ENCODE peak calls at places on chromosome 20, in seven cellular contexts. One of them, this sample, is unnamed.

GRCh38 chr20:38180781-38181180 is 15.7 kb upstream of the TGM2 start:
- DNase-seq in body of pancreas: no peak
- DNase-seq in tibial artery: no peak
- DNase-seq in AG04450: no peak
- DNase-seq in stomach: no peak
- DNase-seq in A673: no peak
- DNase-seq in CD8-positive, alpha-beta T cell: no peak
- DNase-seq in this sample: no peak

GRCh38 chr20:32125511-32125910 is 16.0 kb downstream of the TM9SF4 start:
- DNase-seq in body of pancreas: no peak
- DNase-seq in tibial artery: no peak
- DNase-seq in AG04450: no peak
- DNase-seq in stomach: no peak
- DNase-seq in A673: no peak
- DNase-seq in CD8-positive, alpha-beta T cell: no peak
- DNase-seq in this sample: no peak

GRCh38 chr20:53515749-53516148 is 77.9 kb downstream of the ZNF217 start:
- DNase-seq in body of pancreas: no peak
- DNase-seq in tibial artery: no peak
- DNase-seq in AG04450: no peak
- DNase-seq in stomach: no peak
- DNase-seq in A673: peak; percentile 30
- DNase-seq in CD8-positive, alpha-beta T cell: no peak
- DNase-seq in this sample: no peak

GRCh38 chr20:32017711-32018251 is 7.5 kb downstream of the CCM2L start:
- DNase-seq in body of pancreas: peak; percentile 76
- DNase-seq in tibial artery: no peak
- DNase-seq in AG04450: no peak
- DNase-seq in stomach: peak; percentile 72
- DNase-seq in A673: no peak
- DNase-seq in CD8-positive, alpha-beta T cell: peak; percentile 68
- DNase-seq in this sample: no peak

GRCh38 chr20:59945175-59945574 is 5.0 kb downstream of the FAM217B start:
- DNase-seq in body of pancreas: no peak
- DNase-seq in tibial artery: no peak
- DNase-seq in AG04450: no peak
- DNase-seq in stomach: no peak
- DNase-seq in A673: peak; percentile 14
- DNase-seq in CD8-positive, alpha-beta T cell: no peak
- DNase-seq in this sample: no peak

GRCh38 chr20:31749223-31749622 is 10.1 kb downstream of the TPX2 start:
- DNase-seq in body of pancreas: no peak
- DNase-seq in tibial artery: no peak
- DNase-seq in AG04450: no peak
- DNase-seq in stomach: no peak
- DNase-seq in A673: no peak
- DNase-seq in CD8-positive, alpha-beta T cell: no peak
- DNase-seq in this sample: no peak

GRCh38 chr20:58895796-58896180 is 43.3 kb downstream of the GNAS start:
- DNase-seq in body of pancreas: no peak
- DNase-seq in tibial artery: no peak
- DNase-seq in AG04450: no peak
- DNase-seq in stomach: no peak
- DNase-seq in A673: no peak
- DNase-seq in CD8-positive, alpha-beta T cell: no peak
- DNase-seq in this sample: no peak

GRCh38 chr20:1946762-1947534 is 46.9 kb downstream of the PDYN start:
- DNase-seq in body of pancreas: peak; percentile 41
- DNase-seq in tibial artery: peak; percentile 37
- DNase-seq in AG04450: no peak
- DNase-seq in stomach: peak; percentile 29
- DNase-seq in A673: no peak
- DNase-seq in CD8-positive, alpha-beta T cell: no peak
- DNase-seq in this sample: peak; percentile 70

GRCh38 chr20:49505518-49505917 is 23.1 kb upstream of the KCNB1 start:
- DNase-seq in body of pancreas: no peak
- DNase-seq in tibial artery: no peak
- DNase-seq in AG04450: no peak
- DNase-seq in stomach: no peak
- DNase-seq in A673: peak; percentile 70
- DNase-seq in CD8-positive, alpha-beta T cell: no peak
- DNase-seq in this sample: no peak

GRCh38 chr20:49724637-49725606 is 11.2 kb upstream of the B4GALT5 start:
- DNase-seq in body of pancreas: peak; percentile 35
- DNase-seq in tibial artery: peak; percentile 70
- DNase-seq in AG04450: no peak
- DNase-seq in stomach: no peak
- DNase-seq in A673: no peak
- DNase-seq in CD8-positive, alpha-beta T cell: no peak
- DNase-seq in this sample: no peak

GRCh38 chr20:43448748-43449535 is 8.8 kb upstream of the SRSF6 start:
- DNase-seq in body of pancreas: peak; percentile 54
- DNase-seq in tibial artery: no peak
- DNase-seq in AG04450: no peak
- DNase-seq in stomach: peak; percentile 51
- DNase-seq in A673: peak; percentile 72
- DNase-seq in CD8-positive, alpha-beta T cell: peak; percentile 39
- DNase-seq in this sample: no peak

GRCh38 chr20:47453167-47453782 is 48.4 kb upstream of the NCOA3 start:
- DNase-seq in body of pancreas: no peak
- DNase-seq in tibial artery: no peak
- DNase-seq in AG04450: peak; percentile 68
- DNase-seq in stomach: no peak
- DNase-seq in A673: no peak
- DNase-seq in CD8-positive, alpha-beta T cell: no peak
- DNase-seq in this sample: peak; percentile 70

GRCh38 chr20:38307371-38308046 is 3.6 kb downstream of the BPI start:
- DNase-seq in body of pancreas: no peak
- DNase-seq in tibial artery: no peak
- DNase-seq in AG04450: no peak
- DNase-seq in stomach: no peak
- DNase-seq in A673: no peak
- DNase-seq in CD8-positive, alpha-beta T cell: no peak
- DNase-seq in this sample: no peak

GRCh38 chr20:34562643-34563042 is 4.1 kb downstream of the MAP1LC3A start:
- DNase-seq in body of pancreas: no peak
- DNase-seq in tibial artery: no peak
- DNase-seq in AG04450: no peak
- DNase-seq in stomach: no peak
- DNase-seq in A673: no peak
- DNase-seq in CD8-positive, alpha-beta T cell: no peak
- DNase-seq in this sample: no peak

GRCh38 chr20:1331801-1332453 is 3.0 kb upstream of the SDCBP2 start:
- DNase-seq in body of pancreas: peak; percentile 10
- DNase-seq in tibial artery: no peak
- DNase-seq in AG04450: no peak
- DNase-seq in stomach: no peak
- DNase-seq in A673: no peak
- DNase-seq in CD8-positive, alpha-beta T cell: no peak
- DNase-seq in this sample: no peak

GRCh38 chr20:44833437-44833836 is 23.1 kb upstream of the RIMS4 start:
- DNase-seq in body of pancreas: no peak
- DNase-seq in tibial artery: no peak
- DNase-seq in AG04450: no peak
- DNase-seq in stomach: no peak
- DNase-seq in A673: no peak
- DNase-seq in CD8-positive, alpha-beta T cell: no peak
- DNase-seq in this sample: no peak

GRCh38 chr20:11128131-11128831 is 454.5 kb upstream of the JAG1 start:
- DNase-seq in body of pancreas: no peak
- DNase-seq in tibial artery: no peak
- DNase-seq in AG04450: no peak
- DNase-seq in stomach: no peak
- DNase-seq in A673: no peak
- DNase-seq in CD8-positive, alpha-beta T cell: no peak
- DNase-seq in this sample: no peak

GRCh38 chr20:54199721-54200176 is 8.1 kb upstream of the PFDN4 start:
- DNase-seq in body of pancreas: peak; percentile 82
- DNase-seq in tibial artery: peak; percentile 77
- DNase-seq in AG04450: peak; percentile 56
- DNase-seq in stomach: peak; percentile 81
- DNase-seq in A673: peak; percentile 79
- DNase-seq in CD8-positive, alpha-beta T cell: peak; percentile 46
- DNase-seq in this sample: peak; percentile 82

GRCh38 chr20:23632711-23633573 is 4.8 kb downstream of the CST3 start:
- DNase-seq in body of pancreas: no peak
- DNase-seq in tibial artery: no peak
- DNase-seq in AG04450: no peak
- DNase-seq in stomach: no peak
- DNase-seq in A673: no peak
- DNase-seq in CD8-positive, alpha-beta T cell: no peak
- DNase-seq in this sample: no peak

GRCh38 chr20:53547664-53548239 is 45.9 kb downstream of the ZNF217 start:
- DNase-seq in body of pancreas: peak; percentile 39
- DNase-seq in tibial artery: peak; percentile 26
- DNase-seq in AG04450: peak; percentile 47
- DNase-seq in stomach: peak; percentile 33
- DNase-seq in A673: peak; percentile 87
- DNase-seq in CD8-positive, alpha-beta T cell: peak; percentile 26
- DNase-seq in this sample: no peak

GRCh38 chr20:11919046-11919445 is 1.4 kb downstream of the BTBD3 start:
- DNase-seq in body of pancreas: peak; percentile 62
- DNase-seq in tibial artery: no peak
- DNase-seq in AG04450: no peak
- DNase-seq in stomach: peak; percentile 70
- DNase-seq in A673: no peak
- DNase-seq in CD8-positive, alpha-beta T cell: no peak
- DNase-seq in this sample: no peak

GRCh38 chr20:47572105-47572729 is 70.5 kb downstream of the NCOA3 start:
- DNase-seq in body of pancreas: no peak
- DNase-seq in tibial artery: no peak
- DNase-seq in AG04450: no peak
- DNase-seq in stomach: no peak
- DNase-seq in A673: no peak
- DNase-seq in CD8-positive, alpha-beta T cell: no peak
- DNase-seq in this sample: no peak

GRCh38 chr20:44392088-44392775 is 36.7 kb downstream of the HNF4A start:
- DNase-seq in body of pancreas: no peak
- DNase-seq in tibial artery: no peak
- DNase-seq in AG04450: no peak
- DNase-seq in stomach: no peak
- DNase-seq in A673: no peak
- DNase-seq in CD8-positive, alpha-beta T cell: no peak
- DNase-seq in this sample: no peak

GRCh38 chr20:8670207-8670899 is 398.5 kb upstream of the PLCB4 start:
- DNase-seq in body of pancreas: no peak
- DNase-seq in tibial artery: no peak
- DNase-seq in AG04450: no peak
- DNase-seq in stomach: no peak
- DNase-seq in A673: no peak
- DNase-seq in CD8-positive, alpha-beta T cell: no peak
- DNase-seq in this sample: no peak

GRCh38 chr20:34525709-34526416 is 9.6 kb downstream of the DYNLRB1 start:
- DNase-seq in body of pancreas: peak; percentile 73
- DNase-seq in tibial artery: peak; percentile 85
- DNase-seq in AG04450: peak; percentile 99
- DNase-seq in stomach: peak; percentile 83
- DNase-seq in A673: peak; percentile 10
- DNase-seq in CD8-positive, alpha-beta T cell: no peak
- DNase-seq in this sample: peak; percentile 94

GRCh38 chr20:46056970-46057855 is 28.2 kb downstream of the SLC12A5 start:
- DNase-seq in body of pancreas: no peak
- DNase-seq in tibial artery: peak; percentile 30
- DNase-seq in AG04450: no peak
- DNase-seq in stomach: no peak
- DNase-seq in A673: peak; percentile 33
- DNase-seq in CD8-positive, alpha-beta T cell: no peak
- DNase-seq in this sample: no peak

GRCh38 chr20:62616728-62617621 is 25.3 kb upstream of the SLCO4A1 start:
- DNase-seq in body of pancreas: peak; percentile 76
- DNase-seq in tibial artery: peak; percentile 66
- DNase-seq in AG04450: peak; percentile 21
- DNase-seq in stomach: peak; percentile 84
- DNase-seq in A673: peak; percentile 79
- DNase-seq in CD8-positive, alpha-beta T cell: peak; percentile 63
- DNase-seq in this sample: peak; percentile 57

GRCh38 chr20:34008477-34008876 is 14.8 kb downstream of the RALY start:
- DNase-seq in body of pancreas: no peak
- DNase-seq in tibial artery: no peak
- DNase-seq in AG04450: no peak
- DNase-seq in stomach: no peak
- DNase-seq in A673: no peak
- DNase-seq in CD8-positive, alpha-beta T cell: no peak
- DNase-seq in this sample: no peak

GRCh38 chr20:1265916-1266166 is 253 bp upstream of the SNPH start:
- DNase-seq in body of pancreas: no peak
- DNase-seq in tibial artery: no peak
- DNase-seq in AG04450: no peak
- DNase-seq in stomach: no peak
- DNase-seq in A673: no peak
- DNase-seq in CD8-positive, alpha-beta T cell: no peak
- DNase-seq in this sample: no peak

GRCh38 chr20:6636209-6637159 is 131.0 kb upstream of the BMP2 start:
- DNase-seq in body of pancreas: peak; percentile 39
- DNase-seq in tibial artery: peak; percentile 22
- DNase-seq in AG04450: peak; percentile 30
- DNase-seq in stomach: no peak
- DNase-seq in A673: peak; percentile 48
- DNase-seq in CD8-positive, alpha-beta T cell: no peak
- DNase-seq in this sample: no peak

GRCh38 chr20:4569882-4570281 is 151.8 kb upstream of the PRND start:
- DNase-seq in body of pancreas: no peak
- DNase-seq in tibial artery: no peak
- DNase-seq in AG04450: no peak
- DNase-seq in stomach: no peak
- DNase-seq in A673: peak; percentile 95
- DNase-seq in CD8-positive, alpha-beta T cell: no peak
- DNase-seq in this sample: no peak
- H3K9me3 ChIP-seq in body of pancreas: no peaks in the 10 kb centered on the region
- H3K9me3 ChIP-seq in tibial artery: no peaks in the 10 kb centered on the region
- H3K9me3 ChIP-seq in AG04450: no peaks in the 10 kb centered on the region
- H3K9me3 ChIP-seq in stomach: no peaks in the 10 kb centered on the region
- H3K9me3 ChIP-seq in A673: no peaks in the 10 kb centered on the region
- H3K9me3 ChIP-seq in CD8-positive, alpha-beta T cell: no peaks in the 10 kb centered on the region
- H3K9me3 ChIP-seq in this sample: no peaks in the 10 kb centered on the region

GRCh38 chr20:40702504-40702903 is 13.5 kb upstream of the MAFB start:
- DNase-seq in body of pancreas: no peak
- DNase-seq in tibial artery: no peak
- DNase-seq in AG04450: no peak
- DNase-seq in stomach: no peak
- DNase-seq in A673: no peak
- DNase-seq in CD8-positive, alpha-beta T cell: no peak
- DNase-seq in this sample: no peak
- TF ChIP-seq CTCF in body of pancreas: no peak
- TF ChIP-seq CTCF in tibial artery: no peak
- TF ChIP-seq CTCF in AG04450: peak; percentile 23
- TF ChIP-seq CTCF in stomach: no peak
- TF ChIP-seq CTCF in A673: peak; percentile 49
- TF ChIP-seq CTCF in CD8-positive, alpha-beta T cell: no peak
- TF ChIP-seq CTCF in this sample: no peak

GRCh38 chr20:55777641-55778040 is 227.7 kb downstream of the CBLN4 start:
- DNase-seq in body of pancreas: no peak
- DNase-seq in tibial artery: no peak
- DNase-seq in AG04450: no peak
- DNase-seq in stomach: no peak
- DNase-seq in A673: no peak
- DNase-seq in CD8-positive, alpha-beta T cell: no peak
- DNase-seq in this sample: no peak
- H3K9me3 ChIP-seq in body of pancreas: no peaks in the 10 kb centered on the region
- H3K9me3 ChIP-seq in tibial artery: no peaks in the 10 kb centered on the region
- H3K9me3 ChIP-seq in AG04450: peaks cover 13% of the 10 kb centered on the region
- H3K9me3 ChIP-seq in stomach: no peaks in the 10 kb centered on the region
- H3K9me3 ChIP-seq in A673: peaks cover 13% of the 10 kb centered on the region
- H3K9me3 ChIP-seq in CD8-positive, alpha-beta T cell: no peaks in the 10 kb centered on the region
- H3K9me3 ChIP-seq in this sample: no peaks in the 10 kb centered on the region

GRCh38 chr20:51767867-51768758 is at the start of gene ATP9A:
- DNase-seq in body of pancreas: peak; percentile 40
- DNase-seq in tibial artery: no peak
- DNase-seq in AG04450: no peak
- DNase-seq in stomach: peak; percentile 45
- DNase-seq in A673: no peak
- DNase-seq in CD8-positive, alpha-beta T cell: no peak
- DNase-seq in this sample: no peak
- TF ChIP-seq CTCF in body of pancreas: no peak
- TF ChIP-seq CTCF in tibial artery: no peak
- TF ChIP-seq CTCF in AG04450: peak; percentile 12
- TF ChIP-seq CTCF in stomach: no peak
- TF ChIP-seq CTCF in A673: peak; percentile 18
- TF ChIP-seq CTCF in CD8-positive, alpha-beta T cell: no peak
- TF ChIP-seq CTCF in this sample: no peak